ENCODE peak calls at places on chromosomes 13 and 19, in eight cellular contexts. Q is anterior cingulate cortex; T is activated CD4-positive, alpha-beta T cell treated with anti-CD3 and anti-CD28 coated beads, Interleukin-2, amount 50 U/mL, for 4 hours; V is activated naive CD4-positive, alpha-beta T cell; Y is hypothalamus; C is GM12892; X is NCI-H1436; J is right atrium auricular region. Z is an unnamed sample.

GRCh38 chr19:6211632-6212402 is 68.0 kb downstream of the MLLT1 start:
- DNase-seq in Q (no peak), T (no peak), V (no peak), Y (no peak), C (no peak), X (no peak), J (no peak), Z (no peak)

GRCh38 chr19:55502197-55502952 is 14.1 kb downstream of the SSC5D start:
- DNase-seq in Q (no peak), T (no peak), V (no peak), Y (no peak), C (no peak), X (no peak), J (no peak), Z (no peak)

GRCh38 chr19:40217027-40217810 is 965 bp downstream of the TTC9B start:
- DNase-seq in Q (no peak), T (no peak), V (no peak), Y (no peak), C (no peak), X (peak), J (no peak), Z (no peak)

GRCh38 chr13:31891472-31891871 is 140.1 kb upstream of the FRY start:
- DNase-seq in Q (no peak), T (no peak), V (no peak), Y (no peak), C (no peak), X (no peak), J (no peak), Z (no peak)

GRCh38 chr13:73399347-73400216 is 340.8 kb downstream of the KLF5 start:
- DNase-seq in Q (no peak), T (no peak), V (no peak), Y (no peak), C (no peak), X (no peak), J (no peak), Z (no peak)

GRCh38 chr13:43273362-43273761 is 250.0 kb downstream of the DNAJC15 start:
- DNase-seq in Q (no peak), T (no peak), V (no peak), Y (no peak), C (no peak), X (no peak), J (no peak), Z (no peak)

GRCh38 chr13:44148159-44148929 is 225.3 kb upstream of the SERP2 start:
- DNase-seq in Q (peak), T (no peak), V (no peak), Y (no peak), C (no peak), X (no peak), J (no peak), Z (no peak)

GRCh38 chr13:43537124-43537523 is 249.6 kb downstream of the ENOX1 start:
- DNase-seq in Q (no peak), T (no peak), V (no peak), Y (no peak), C (no peak), X (no peak), J (no peak), Z (no peak)